ENCODE peak calls at places on chromosomes 12 and 14, in seven cellular contexts. W is activated naive CD8-positive, alpha-beta T cell treated with anti-CD3 and anti-CD28 coated beads for 36 hours; U is A549; P is COR-L47; D is upper lobe of right lung; H is psoas muscle; Z is GM23248. V is an unnamed sample.

GRCh38 chr14:57189070-57189469 is 79.6 kb downstream of the EXOC5 start:
- DNase-seq in U (peak; percentile 39), W (no peak), D (no peak), P (peak; percentile 40), H (no peak), Z (peak; percentile 45), V (peak; percentile 8)

GRCh38 chr14:104546021-104546491 is 33.5 kb upstream of the C14orf180 start:
- DNase-seq in W (no peak), Z (no peak), P (peak; percentile 61), U (no peak), H (peak; percentile 26), D (peak; percentile 61), V (no peak)

GRCh38 chr12:90504806-90505205 is 450.2 kb downstream of the CCER1 start:
- DNase-seq in H (no peak), U (no peak), Z (no peak), D (no peak), P (no peak), W (no peak), V (no peak)

GRCh38 chr12:98845957-98846356 is 200.9 kb downstream of the APAF1 start:
- DNase-seq in Z (peak; percentile 13), W (no peak), D (no peak), H (no peak), U (no peak), P (no peak), V (no peak)

GRCh38 chr14:66635435-66635834 is 127.5 kb downstream of the GPHN start:
- DNase-seq in H (no peak), U (no peak), P (no peak), W (no peak), Z (no peak), D (no peak), V (no peak)

GRCh38 chr12:26130728-26131127 is 5.9 kb upstream of the BHLHE41 start:
- DNase-seq in Z (no peak), P (no peak), W (no peak), D (no peak), U (no peak), H (no peak), V (no peak)

GRCh38 chr14:34426313-34427295 is 35.4 kb downstream of the SPTSSA start:
- DNase-seq in D (no peak), P (no peak), H (no peak), U (no peak), W (no peak), Z (no peak), V (no peak)

GRCh38 chr14:57382283-57382682 is 8.1 kb upstream of the NAA30 start:
- DNase-seq in P (no peak), U (peak; percentile 38), H (no peak), D (no peak), W (no peak), Z (peak; percentile 94), V (peak; percentile 81)

GRCh38 chr12:39467432-39467870 is 24.5 kb upstream of the KIF21A start:
- DNase-seq in P (no peak), D (no peak), U (no peak), W (peak; percentile 14), H (no peak), Z (peak; percentile 5), V (no peak)

GRCh38 chr14:28952707-28953106 is 186.1 kb downstream of the FOXG1 start:
- DNase-seq in W (no peak), D (no peak), Z (no peak), U (no peak), P (no peak), H (no peak), V (no peak)

GRCh38 chr12:52496590-52497071 is 3.6 kb upstream of the KRT6A start:
- DNase-seq in U (peak; percentile 62), Z (peak; percentile 96), P (no peak), D (no peak), H (no peak), W (no peak), V (peak; percentile 94)

GRCh38 chr14:32087173-32087861 is 10.2 kb downstream of the ARHGAP5 start:
- DNase-seq in Z (peak; percentile 50), P (peak; percentile 1), D (no peak), U (peak; percentile 78), W (no peak), H (no peak), V (peak; percentile 38)

GRCh38 chr12:130583800-130584199 is 132.3 kb downstream of the RIMBP2 start:
- DNase-seq in U (no peak), H (no peak), D (no peak), P (no peak), Z (no peak), W (no peak), V (no peak)